ENCODE peak calls at places on chromosome 6, in eight cellular contexts. One of them, this sample, is unnamed.

GRCh38 chr6:108133594-108134179 is 32.1 kb upstream of the NR2E1 start:
- DNase-seq in ovary: peak
- DNase-seq in endodermal cell: peak
- DNase-seq in uterus: peak
- DNase-seq in psoas muscle: peak
- DNase-seq in cardiac fibroblast: peak
- DNase-seq in HCT116: peak
- DNase-seq in iPS DF 6.9: no peak
- DNase-seq in this sample: peak

GRCh38 chr6:37600287-37600916 is 97.3 kb downstream of the MDGA1 start:
- DNase-seq in ovary: no peak
- DNase-seq in endodermal cell: no peak
- DNase-seq in uterus: no peak
- DNase-seq in psoas muscle: no peak
- DNase-seq in cardiac fibroblast: no peak
- DNase-seq in HCT116: no peak
- DNase-seq in iPS DF 6.9: no peak
- DNase-seq in this sample: no peak

GRCh38 chr6:145904878-145905277 is 59.3 kb downstream of the SHPRH start:
- DNase-seq in ovary: no peak
- DNase-seq in endodermal cell: no peak
- DNase-seq in uterus: no peak
- DNase-seq in psoas muscle: no peak
- DNase-seq in cardiac fibroblast: no peak
- DNase-seq in HCT116: no peak
- DNase-seq in iPS DF 6.9: no peak
- DNase-seq in this sample: no peak

GRCh38 chr6:150368762-150369161 is at the start of gene IYD:
- DNase-seq in ovary: no peak
- DNase-seq in endodermal cell: no peak
- DNase-seq in uterus: no peak
- DNase-seq in psoas muscle: no peak
- DNase-seq in cardiac fibroblast: no peak
- DNase-seq in HCT116: no peak
- DNase-seq in iPS DF 6.9: no peak
- DNase-seq in this sample: no peak

GRCh38 chr6:47168176-47168575 is 126.0 kb upstream of the ADGRF1 start:
- DNase-seq in ovary: no peak
- DNase-seq in endodermal cell: peak
- DNase-seq in uterus: peak
- DNase-seq in psoas muscle: peak
- DNase-seq in cardiac fibroblast: peak
- DNase-seq in HCT116: peak
- DNase-seq in iPS DF 6.9: no peak
- DNase-seq in this sample: peak

GRCh38 chr6:29917843-29918242 is 24.5 kb upstream of the HLA-A start:
- DNase-seq in ovary: no peak
- DNase-seq in endodermal cell: no peak
- DNase-seq in uterus: no peak
- DNase-seq in psoas muscle: no peak
- DNase-seq in cardiac fibroblast: no peak
- DNase-seq in HCT116: no peak
- DNase-seq in iPS DF 6.9: no peak
- DNase-seq in this sample: no peak

GRCh38 chr6:66993272-66993671 is 1286.2 kb upstream of the EYS start:
- DNase-seq in ovary: no peak
- DNase-seq in endodermal cell: no peak
- DNase-seq in uterus: no peak
- DNase-seq in psoas muscle: no peak
- DNase-seq in cardiac fibroblast: peak
- DNase-seq in HCT116: no peak
- DNase-seq in iPS DF 6.9: no peak
- DNase-seq in this sample: no peak

GRCh38 chr6:142301421-142302391 is at the start of gene ADGRG6:
- DNase-seq in ovary: no peak
- DNase-seq in endodermal cell: peak
- DNase-seq in uterus: no peak
- DNase-seq in psoas muscle: peak
- DNase-seq in cardiac fibroblast: peak
- DNase-seq in HCT116: peak
- DNase-seq in iPS DF 6.9: no peak
- DNase-seq in this sample: no peak

GRCh38 chr6:111591370-111591900 is 14.2 kb downstream of the TRAF3IP2 start:
- DNase-seq in ovary: peak
- DNase-seq in endodermal cell: no peak
- DNase-seq in uterus: peak
- DNase-seq in psoas muscle: peak
- DNase-seq in cardiac fibroblast: peak
- DNase-seq in HCT116: peak
- DNase-seq in iPS DF 6.9: no peak
- DNase-seq in this sample: peak

GRCh38 chr6:149137594-149137993 is 179.9 kb upstream of the TAB2 start:
- DNase-seq in ovary: no peak
- DNase-seq in endodermal cell: no peak
- DNase-seq in uterus: no peak
- DNase-seq in psoas muscle: no peak
- DNase-seq in cardiac fibroblast: peak
- DNase-seq in HCT116: no peak
- DNase-seq in iPS DF 6.9: no peak
- DNase-seq in this sample: peak

GRCh38 chr6:125957845-125958244 is 1.3 kb downstream of the HINT3 start:
- DNase-seq in ovary: no peak
- DNase-seq in endodermal cell: no peak
- DNase-seq in uterus: no peak
- DNase-seq in psoas muscle: no peak
- DNase-seq in cardiac fibroblast: peak
- DNase-seq in HCT116: no peak
- DNase-seq in iPS DF 6.9: no peak
- DNase-seq in this sample: peak

GRCh38 chr6:125307150-125307838 is 5.5 kb upstream of the HDDC2 start:
- DNase-seq in ovary: no peak
- DNase-seq in endodermal cell: no peak
- DNase-seq in uterus: no peak
- DNase-seq in psoas muscle: no peak
- DNase-seq in cardiac fibroblast: no peak
- DNase-seq in HCT116: no peak
- DNase-seq in iPS DF 6.9: no peak
- DNase-seq in this sample: peak

GRCh38 chr6:166770216-166771116 is 143.4 kb upstream of the RPS6KA2 start:
- DNase-seq in ovary: no peak
- DNase-seq in endodermal cell: peak
- DNase-seq in uterus: no peak
- DNase-seq in psoas muscle: no peak
- DNase-seq in cardiac fibroblast: peak
- DNase-seq in HCT116: no peak
- DNase-seq in iPS DF 6.9: no peak
- DNase-seq in this sample: no peak

GRCh38 chr6:61585504-61585903 is 700.5 kb downstream of the KHDRBS2 start:
- DNase-seq in ovary: no peak
- DNase-seq in endodermal cell: no peak
- DNase-seq in uterus: no peak
- DNase-seq in psoas muscle: no peak
- DNase-seq in cardiac fibroblast: no peak
- DNase-seq in HCT116: no peak
- DNase-seq in iPS DF 6.9: no peak
- DNase-seq in this sample: no peak

GRCh38 chr6:28896505-28897392 is 27.0 kb downstream of the TRIM27 start:
- DNase-seq in ovary: peak
- DNase-seq in endodermal cell: peak
- DNase-seq in uterus: peak
- DNase-seq in psoas muscle: peak
- DNase-seq in cardiac fibroblast: peak
- DNase-seq in HCT116: peak
- DNase-seq in iPS DF 6.9: no peak
- DNase-seq in this sample: peak

GRCh38 chr6:21448485-21449109 is 145.0 kb upstream of the SOX4 start:
- DNase-seq in ovary: no peak
- DNase-seq in endodermal cell: no peak
- DNase-seq in uterus: no peak
- DNase-seq in psoas muscle: no peak
- DNase-seq in cardiac fibroblast: no peak
- DNase-seq in HCT116: no peak
- DNase-seq in iPS DF 6.9: no peak
- DNase-seq in this sample: no peak

GRCh38 chr6:169978615-169979161 is 227.3 kb downstream of the ERMARD start:
- DNase-seq in ovary: no peak
- DNase-seq in endodermal cell: no peak
- DNase-seq in uterus: no peak
- DNase-seq in psoas muscle: no peak
- DNase-seq in cardiac fibroblast: no peak
- DNase-seq in HCT116: no peak
- DNase-seq in iPS DF 6.9: no peak
- DNase-seq in this sample: no peak

GRCh38 chr6:54981647-54982046 is 135.1 kb downstream of the FAM83B start:
- DNase-seq in ovary: no peak
- DNase-seq in endodermal cell: no peak
- DNase-seq in uterus: no peak
- DNase-seq in psoas muscle: no peak
- DNase-seq in cardiac fibroblast: no peak
- DNase-seq in HCT116: no peak
- DNase-seq in iPS DF 6.9: no peak
- DNase-seq in this sample: peak

GRCh38 chr6:130937942-130938604 is 110.9 kb downstream of the SMLR1 start:
- DNase-seq in ovary: no peak
- DNase-seq in endodermal cell: no peak
- DNase-seq in uterus: no peak
- DNase-seq in psoas muscle: no peak
- DNase-seq in cardiac fibroblast: peak
- DNase-seq in HCT116: peak
- DNase-seq in iPS DF 6.9: no peak
- DNase-seq in this sample: peak

GRCh38 chr6:133806358-133806757 is 82.6 kb upstream of the TCF21 start:
- DNase-seq in ovary: no peak
- DNase-seq in endodermal cell: no peak
- DNase-seq in uterus: no peak
- DNase-seq in psoas muscle: no peak
- DNase-seq in cardiac fibroblast: peak
- DNase-seq in HCT116: no peak
- DNase-seq in iPS DF 6.9: no peak
- DNase-seq in this sample: peak

GRCh38 chr6:14129572-14129971 is 12.0 kb downstream of the CD83 start:
- DNase-seq in ovary: peak
- DNase-seq in endodermal cell: peak
- DNase-seq in uterus: peak
- DNase-seq in psoas muscle: no peak
- DNase-seq in cardiac fibroblast: peak
- DNase-seq in HCT116: peak
- DNase-seq in iPS DF 6.9: peak
- DNase-seq in this sample: peak

GRCh38 chr6:1179571-1180459 is 132.1 kb upstream of the FOXQ1 start:
- DNase-seq in ovary: no peak
- DNase-seq in endodermal cell: no peak
- DNase-seq in uterus: no peak
- DNase-seq in psoas muscle: no peak
- DNase-seq in cardiac fibroblast: no peak
- DNase-seq in HCT116: no peak
- DNase-seq in iPS DF 6.9: no peak
- DNase-seq in this sample: no peak

DNA sequence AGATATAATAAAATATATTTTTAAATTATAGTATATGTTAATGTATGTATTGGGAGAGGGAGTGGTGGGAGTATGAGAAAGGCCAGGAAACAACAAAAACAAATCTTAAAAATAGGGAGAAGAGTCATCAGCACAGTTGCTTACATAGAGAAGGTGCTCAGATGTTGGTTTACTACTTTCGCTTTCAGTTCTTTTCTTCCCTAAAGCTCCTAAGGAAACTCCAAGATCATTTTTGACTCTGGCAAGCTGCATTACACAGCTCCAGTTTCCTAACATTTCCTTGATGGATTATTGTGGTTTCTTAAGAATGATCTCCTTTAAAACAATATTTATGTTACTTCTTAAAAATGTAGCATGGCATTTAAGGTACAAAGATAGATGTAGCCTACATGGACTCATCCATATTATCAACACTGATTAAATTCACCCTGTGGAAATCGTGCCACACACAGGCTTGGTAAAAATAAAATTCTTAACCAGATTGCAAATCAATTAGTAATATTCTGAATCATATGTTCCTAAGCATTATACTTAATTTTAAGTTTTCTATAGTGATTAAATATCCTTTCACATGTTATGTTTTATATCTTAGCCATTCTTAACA is 118.0 kb upstream of the MAN1A1 start:
- DNase-seq in ovary: no peak
- DNase-seq in endodermal cell: no peak
- DNase-seq in uterus: no peak
- DNase-seq in psoas muscle: no peak
- DNase-seq in cardiac fibroblast: peak
- DNase-seq in HCT116: no peak
- DNase-seq in iPS DF 6.9: no peak
- DNase-seq in this sample: peak
- H3K4me3 ChIP-seq in ovary: no peak
- H3K4me3 ChIP-seq in endodermal cell: no peak
- H3K4me3 ChIP-seq in uterus: no peak
- H3K4me3 ChIP-seq in psoas muscle: peak
- H3K4me3 ChIP-seq in cardiac fibroblast: no peak
- H3K4me3 ChIP-seq in HCT116: no peak
- H3K4me3 ChIP-seq in iPS DF 6.9: no peak
- H3K4me3 ChIP-seq in this sample: peak

GRCh38 chr6:41531016-41531415 is 15.2 kb upstream of the FOXP4 start:
- DNase-seq in ovary: no peak
- DNase-seq in endodermal cell: no peak
- DNase-seq in uterus: no peak
- DNase-seq in psoas muscle: no peak
- DNase-seq in cardiac fibroblast: no peak
- DNase-seq in HCT116: no peak
- DNase-seq in iPS DF 6.9: no peak
- DNase-seq in this sample: no peak
- H3K4me3 ChIP-seq in ovary: no peak
- H3K4me3 ChIP-seq in endodermal cell: no peak
- H3K4me3 ChIP-seq in uterus: no peak
- H3K4me3 ChIP-seq in psoas muscle: no peak
- H3K4me3 ChIP-seq in cardiac fibroblast: no peak
- H3K4me3 ChIP-seq in HCT116: peak
- H3K4me3 ChIP-seq in iPS DF 6.9: no peak
- H3K4me3 ChIP-seq in this sample: no peak

GRCh38 chr6:138421089-138421488 is 17.1 kb downstream of the HEBP2 start:
- DNase-seq in ovary: no peak
- DNase-seq in endodermal cell: no peak
- DNase-seq in uterus: no peak
- DNase-seq in psoas muscle: no peak
- DNase-seq in cardiac fibroblast: no peak
- DNase-seq in HCT116: no peak
- DNase-seq in iPS DF 6.9: no peak
- DNase-seq in this sample: no peak
- H3K4me3 ChIP-seq in ovary: no peak
- H3K4me3 ChIP-seq in endodermal cell: no peak
- H3K4me3 ChIP-seq in uterus: no peak
- H3K4me3 ChIP-seq in psoas muscle: no peak
- H3K4me3 ChIP-seq in cardiac fibroblast: no peak
- H3K4me3 ChIP-seq in HCT116: no peak
- H3K4me3 ChIP-seq in iPS DF 6.9: no peak
- H3K4me3 ChIP-seq in this sample: no peak

DNA sequence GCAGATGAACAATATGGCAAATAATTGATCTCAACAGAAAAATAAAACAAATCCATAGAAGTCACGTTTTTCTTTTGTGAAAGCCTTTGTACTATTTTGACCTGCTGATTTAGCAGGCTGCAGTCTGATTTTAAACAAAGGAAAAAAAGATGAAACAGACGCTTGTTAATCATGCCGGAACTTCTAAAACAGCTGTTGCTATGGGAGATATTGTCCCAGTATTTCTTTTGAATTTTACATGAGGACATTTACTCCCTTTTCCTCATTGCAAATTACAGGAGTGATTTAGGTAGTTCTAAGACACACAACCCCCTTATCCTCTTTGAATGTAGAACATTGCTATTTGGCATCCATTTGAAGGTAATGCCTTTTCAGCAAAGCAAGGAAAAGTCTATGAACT is 416.1 kb downstream of the BCKDHB start:
- DNase-seq in ovary: no peak
- DNase-seq in endodermal cell: no peak
- DNase-seq in uterus: no peak
- DNase-seq in psoas muscle: no peak
- DNase-seq in cardiac fibroblast: peak
- DNase-seq in HCT116: no peak
- DNase-seq in iPS DF 6.9: no peak
- DNase-seq in this sample: no peak
- H3K4me3 ChIP-seq in ovary: no peak
- H3K4me3 ChIP-seq in endodermal cell: no peak
- H3K4me3 ChIP-seq in uterus: no peak
- H3K4me3 ChIP-seq in psoas muscle: no peak
- H3K4me3 ChIP-seq in cardiac fibroblast: no peak
- H3K4me3 ChIP-seq in HCT116: no peak
- H3K4me3 ChIP-seq in iPS DF 6.9: no peak
- H3K4me3 ChIP-seq in this sample: no peak

This sample was measured in fibroblast of the aortic adventitia.